ENCODE peak calls at places on chromosomes 6 and 20, in eight cellular contexts. K is Peyer's patch, T is lung, W is heart right ventricle, Y is AG04450, Q is H9, C is cardiac muscle cell, B is heart left ventricle. G is an unnamed sample. For H3K9me3, the result is how much of the 10 kb centered on the place peaks cover.

GRCh38 chr6:13508711-13509705 is 21.6 kb upstream of the GFOD1 start:
- DNase-seq in B (no peak), K (peak), W (no peak), C (peak), Y (no peak), T (no peak), Q (no peak), G (no peak)

GRCh38 chr6:145247677-145248419 is 487.5 kb downstream of the EPM2A start:
- DNase-seq in B (no peak), Y (peak), Q (no peak), C (peak), T (no peak), W (no peak), K (no peak), G (no peak)

GRCh38 chr6:37141291-37142046 is 28.5 kb upstream of the PIM1 start:
- DNase-seq in K (no peak), B (no peak), W (no peak), Y (peak), Q (peak), C (peak), T (no peak), G (peak)

GRCh38 chr6:41967312-41968287 is 26.0 kb upstream of the CCND3 start:
- DNase-seq in C (peak), T (peak), K (peak), B (no peak), Q (no peak), Y (no peak), W (no peak), G (peak)

GRCh38 chr6:43645613-43645964 is 753 bp downstream of the RSPH9 start:
- DNase-seq in K (no peak), B (no peak), W (no peak), Q (no peak), T (no peak), Y (no peak), C (no peak), G (no peak)

GRCh38 chr6:48817714-48818113 is 645.3 kb downstream of the MMUT start:
- DNase-seq in C (peak), Y (no peak), Q (no peak), T (no peak), W (no peak), K (no peak), B (no peak), G (no peak)

GRCh38 chr6:52089758-52090348 is 2.4 kb upstream of the PKHD1 start:
- DNase-seq in Y (no peak), B (no peak), T (no peak), C (no peak), Q (no peak), W (no peak), K (no peak), G (no peak)

GRCh38 chr6:160400426-160400825 is 52.2 kb downstream of the SLC22A3 start:
- DNase-seq in T (no peak), W (no peak), Q (no peak), B (no peak), Y (no peak), C (peak), K (no peak), G (no peak)

GRCh38 chr6:11830105-11830504 is 51.5 kb upstream of the ADTRP start:
- DNase-seq in B (no peak), T (no peak), W (no peak), K (no peak), C (no peak), Y (no peak), Q (no peak), G (no peak)

GRCh38 chr6:151647871-151648639 is 154.2 kb downstream of the CCDC170 start:
- DNase-seq in Q (peak), W (no peak), Y (no peak), B (no peak), T (no peak), C (peak), K (no peak), G (peak)

GRCh38 chr6:42304313-42304712 is 86.7 kb upstream of the MRPS10 start:
- DNase-seq in K (no peak), Y (no peak), B (no peak), T (no peak), W (no peak), Q (no peak), C (no peak), G (peak)

GRCh38 chr20:6702144-6702543 is 65.3 kb upstream of the BMP2 start:
- DNase-seq in W (no peak), Y (no peak), Q (no peak), K (no peak), B (no peak), C (no peak), T (no peak), G (no peak)

GRCh38 chr6:121210943-121211342 is 123.3 kb downstream of the TBC1D32 start:
- DNase-seq in B (no peak), Q (no peak), C (no peak), K (no peak), Y (no peak), W (no peak), T (no peak), G (no peak)

GRCh38 chr20:17940447-17940971 is 28.1 kb downstream of the SNX5 start:
- DNase-seq in K (no peak), Q (peak), C (peak), W (no peak), B (no peak), Y (no peak), T (no peak), G (peak)

GRCh38 chr20:17863577-17864292 is 104.9 kb downstream of the SNX5 start:
- DNase-seq in C (no peak), Q (no peak), T (no peak), Y (no peak), B (no peak), K (peak), W (no peak), G (no peak)

GRCh38 chr20:25543068-25543467 is 42.3 kb downstream of the NINL start:
- DNase-seq in B (no peak), K (no peak), T (no peak), Q (no peak), C (peak), W (no peak), Y (no peak), G (no peak)

GRCh38 chr20:5714261-5715041 is 35.8 kb upstream of the SHLD1 start:
- DNase-seq in B (no peak), Y (no peak), C (peak), T (no peak), Q (peak), W (peak), K (peak), G (peak)

GRCh38 chr6:127022297-127022696 is 96.2 kb upstream of the RSPO3 start:
- DNase-seq in Q (no peak), K (peak), C (peak), T (peak), W (no peak), B (peak), Y (no peak), G (no peak)

GRCh38 chr20:3312940-3313656 is 74.1 kb upstream of the SLC4A11 start:
- DNase-seq in W (no peak), Q (no peak), B (no peak), T (no peak), C (peak), K (no peak), Y (no peak), G (no peak)

GRCh38 chr6:87054143-87054833 is 40.6 kb downstream of the CGA start:
- DNase-seq in T (no peak), C (no peak), K (no peak), Y (no peak), Q (no peak), W (no peak), B (no peak), G (no peak)

GRCh38 chr6:25968769-25969168 is 6.2 kb downstream of the TRIM38 start:
- DNase-seq in K (no peak), T (no peak), W (no peak), C (peak), Q (no peak), Y (no peak), B (no peak), G (no peak)

GRCh38 chr6:118495639-118496296 is 52.3 kb upstream of the PLN start:
- DNase-seq in Q (no peak), W (no peak), K (no peak), Y (peak), C (no peak), B (no peak), T (no peak), G (no peak)

GRCh38 chr6:72619883-72620696 is 1.8 kb upstream of the KCNQ5 start:
- DNase-seq in Q (peak), T (peak), W (no peak), K (peak), B (peak), Y (no peak), C (peak), G (peak)

GRCh38 chr6:51398064-51398740 is 579.5 kb downstream of the TFAP2B start:
- DNase-seq in Q (no peak), T (peak), W (no peak), K (no peak), Y (no peak), B (no peak), C (no peak), G (peak)

GRCh38 chr6:150435832-150436231 is 67.0 kb downstream of the IYD start:
- DNase-seq in B (no peak), Q (no peak), K (no peak), Y (no peak), C (no peak), W (no peak), T (no peak), G (no peak)

GRCh38 chr6:161254754-161255253 is 19.1 kb downstream of the AGPAT4 start:
- DNase-seq in K (no peak), C (peak), T (no peak), W (no peak), B (no peak), Q (no peak), Y (no peak), G (no peak)

GRCh38 chr6:2505624-2506023 is 245.1 kb downstream of the MYLK4 start:
- DNase-seq in K (no peak), Q (peak), B (no peak), W (no peak), T (no peak), C (peak), Y (no peak), G (peak)

GRCh38 chr6:27672113-27672799 is 199.4 kb upstream of the ZNF184 start:
- DNase-seq in W (no peak), Y (no peak), T (no peak), B (no peak), K (no peak), C (peak), Q (peak), G (peak)

GRCh38 chr20:8079976-8080375 is 52.1 kb upstream of the PLCB1 start:
- DNase-seq in W (no peak), K (no peak), B (no peak), C (no peak), Y (no peak), T (no peak), Q (no peak), G (no peak)

GRCh38 chr20:8076505-8077498 is 55.3 kb upstream of the PLCB1 start:
- DNase-seq in B (no peak), T (no peak), C (peak), Q (no peak), W (no peak), K (no peak), Y (no peak), G (no peak)

GRCh38 chr20:8074931-8075330 is 55.4 kb upstream of the TMX4 start:
- DNase-seq in B (no peak), K (no peak), T (no peak), Q (no peak), C (peak), Y (no peak), W (no peak), G (no peak)

GRCh38 chr20:8082025-8082424 is 50.0 kb upstream of the PLCB1 start:
- DNase-seq in Y (no peak), T (no peak), W (no peak), Q (peak), K (no peak), C (peak), B (no peak), G (peak)

DNA sequence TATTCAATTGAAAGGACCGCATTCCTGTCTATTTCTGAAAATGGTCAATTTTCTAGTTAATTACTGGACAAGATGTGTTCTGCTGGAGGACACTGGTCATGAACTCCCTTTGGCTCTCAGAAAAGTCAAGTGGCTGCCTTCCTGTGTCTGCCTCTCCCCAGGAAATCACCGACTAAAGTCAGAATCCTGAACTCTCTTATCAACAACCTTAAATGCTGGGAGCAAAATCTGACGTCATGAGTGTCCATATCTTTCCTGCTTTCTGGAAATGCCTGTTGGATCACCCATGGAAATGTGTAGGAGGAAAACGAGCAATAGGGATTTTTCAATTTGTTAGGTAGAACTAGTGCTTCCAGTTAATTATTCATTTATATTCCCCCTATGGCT is 53.5 kb upstream of the PLCB1 start:
- DNase-seq in Y (no peak), K (no peak), Q (no peak), W (peak), C (peak), B (no peak), T (no peak), G (no peak)
- TF ChIP-seq CTCF in Y (no peak), K (no peak), Q (no peak), W (no peak), C (no peak), B (no peak), T (no peak), G (no peak)

DNA sequence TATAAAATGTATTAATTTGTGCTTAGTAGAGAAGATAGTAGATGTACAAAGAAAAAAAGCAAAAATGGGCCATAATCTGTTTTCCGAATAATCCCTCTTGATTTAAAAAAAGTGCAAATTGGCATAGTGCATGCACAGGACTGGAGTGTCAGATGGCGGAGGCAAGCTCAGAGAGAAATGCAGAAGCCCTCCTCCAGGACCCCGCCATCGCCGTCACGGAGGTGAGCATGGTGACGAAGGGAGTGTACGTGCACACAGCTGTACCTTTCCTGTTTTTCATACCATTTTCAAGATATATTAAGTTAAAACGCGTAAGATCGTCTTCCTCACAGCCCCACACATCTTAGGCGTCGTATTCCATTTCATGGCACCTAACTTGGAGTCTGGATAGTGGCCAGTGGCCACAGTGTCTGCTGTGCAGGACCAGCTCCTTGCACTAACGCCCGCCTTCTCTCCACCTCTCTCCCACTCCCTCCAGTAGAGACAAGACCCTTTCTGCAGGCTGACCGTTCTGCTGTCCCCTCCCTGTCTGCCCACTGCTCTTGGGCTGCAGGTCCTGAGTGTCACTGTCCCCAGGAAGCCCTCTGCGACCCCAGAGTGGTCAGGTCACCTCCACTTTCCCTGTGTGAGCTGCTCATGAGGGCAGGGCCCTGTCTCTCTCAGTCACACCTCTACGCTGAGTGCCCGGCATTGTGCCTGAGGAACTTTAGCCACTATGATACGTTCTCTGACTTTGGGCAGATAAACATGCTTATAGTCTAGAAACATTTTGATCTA is 9.8 kb downstream of the DUSP22 start:
- DNase-seq in T (no peak), B (no peak), Q (no peak), C (no peak), W (no peak), Y (no peak), K (peak), G (no peak)
- H3K9me3 ChIP-seq in T (under half), B (under half), Q (half or more), C (under half), W (under half), Y (half or more), K (under half), G (under half)

DNA sequence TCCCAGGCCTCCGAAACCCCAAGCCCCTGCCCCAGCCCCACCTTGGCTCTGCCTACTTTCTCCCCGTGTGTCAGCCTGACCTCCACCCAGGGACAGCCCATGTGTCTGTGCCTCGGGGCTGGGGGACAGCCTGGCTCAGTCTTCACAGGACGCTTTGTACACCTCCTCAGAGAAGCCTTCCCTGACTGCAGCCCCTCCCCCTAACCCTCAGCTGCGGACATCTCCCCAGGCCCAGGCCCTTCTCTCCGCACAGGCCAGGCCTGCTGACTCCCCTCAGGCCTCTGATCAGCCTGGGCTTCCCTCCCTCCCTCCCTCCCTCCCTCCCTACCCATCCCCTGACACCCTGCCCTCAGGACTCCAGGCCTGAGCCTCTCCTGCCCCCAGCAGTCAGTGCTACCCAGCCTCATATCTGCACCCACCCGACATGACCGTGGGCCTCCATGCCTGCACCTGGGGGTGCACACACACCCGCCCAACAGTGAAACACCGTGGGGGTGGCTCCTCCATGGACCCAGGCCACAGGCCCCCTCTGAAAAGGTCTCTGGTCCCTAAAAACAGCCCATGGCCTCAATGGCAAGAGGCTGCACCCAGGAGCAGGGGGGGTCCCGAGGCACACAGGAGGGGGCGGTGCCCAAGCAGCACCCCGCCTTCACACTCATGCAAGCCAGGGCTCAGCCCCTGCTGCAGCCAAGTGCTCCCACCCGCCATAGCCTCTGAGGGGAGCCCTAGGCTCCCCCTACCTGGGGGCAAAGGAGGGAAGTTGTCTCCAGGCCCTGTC is 12.9 kb downstream of the LAMA5 start:
- DNase-seq in Y (no peak), W (no peak), C (no peak), B (peak), K (no peak), T (no peak), Q (no peak), G (peak)
- H3K27ac ChIP-seq in Y (no peak), W (peak), C (peak), B (peak), K (no peak), T (peak), Q (no peak), G (no peak)

DNA sequence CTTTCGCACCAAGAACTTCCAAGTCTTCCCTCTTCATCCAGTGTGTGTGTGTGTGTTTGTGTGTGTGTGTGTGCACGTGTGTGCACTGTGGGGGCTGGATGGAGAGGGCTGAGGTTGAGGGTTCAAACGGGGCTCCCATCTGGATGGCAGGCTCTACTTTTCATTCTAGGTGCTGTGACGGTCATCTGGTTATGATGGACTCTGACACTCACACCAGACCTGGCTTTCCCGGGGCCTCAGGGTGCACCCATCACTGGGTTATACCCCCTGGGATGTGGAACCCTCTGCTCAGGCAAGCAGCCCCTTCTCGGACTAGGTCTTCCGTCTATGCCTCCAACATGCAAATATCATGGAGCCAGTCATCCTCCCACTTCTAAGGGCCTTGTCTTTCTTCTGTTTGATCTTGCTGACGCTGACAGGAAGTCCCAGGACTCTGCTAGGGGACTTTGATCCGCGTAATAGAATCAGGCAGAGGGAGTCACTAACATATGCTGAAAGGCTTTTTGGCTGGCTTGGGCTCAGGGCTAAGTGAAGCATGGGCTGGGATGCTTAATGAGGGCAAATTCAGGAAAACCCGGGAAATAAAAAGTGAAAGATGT is 313.6 kb downstream of the CDC5L start:
- DNase-seq in W (no peak), T (no peak), C (no peak), K (no peak), B (no peak), Q (no peak), Y (no peak), G (no peak)
- TF ChIP-seq CTCF in W (no peak), T (no peak), C (no peak), K (no peak), B (no peak), Q (no peak), Y (no peak), G (no peak)

DNA sequence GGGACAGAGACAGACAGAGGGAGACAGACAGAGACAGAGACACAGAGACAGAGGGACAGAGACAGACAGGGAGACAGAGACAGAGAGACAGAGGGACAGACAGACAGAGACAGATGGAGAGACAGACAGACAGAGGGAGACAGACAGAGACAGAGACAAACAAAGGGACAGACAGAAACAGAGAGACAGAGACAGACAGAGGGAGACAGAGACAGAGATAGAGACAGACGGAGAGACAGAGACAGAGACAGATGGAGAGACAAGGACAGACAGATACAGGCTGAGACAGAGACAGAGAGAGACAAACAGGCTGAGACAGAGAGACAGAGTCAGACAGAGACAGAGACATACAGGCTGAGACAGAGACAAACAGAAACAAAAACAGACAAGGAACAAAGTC is 39.4 kb upstream of the PHACTR3 start:
- DNase-seq in C (no peak), Y (no peak), Q (no peak), T (no peak), K (no peak), B (no peak), W (no peak), G (no peak)
- H3K9me3 ChIP-seq in C (under half), Y (under half), Q (under half), T (under half), K (under half), B (under half), W (under half), G (under half)

G was measured in endodermal cell.